ENCODE peak calls at places on chromosome 7, in eight cellular contexts. C is PC-9, I is fibroblast of the aortic adventitia, Q is astrocyte, S is astrocyte of the cerebellum, V is Peyer's patch, X is colonic mucosa, T is mammary epithelial cell. J is an unnamed sample.

GRCh38 chr7:134554417-134554966 is 5.6 kb downstream of the AKR1B15 start:
- DNase-seq in C (no peak), I (no peak), Q (no peak), S (no peak), V (no peak), X (peak), T (no peak), J (no peak)

GRCh38 chr7:116711790-116712189 is 39.8 kb downstream of the MET start:
- DNase-seq in C (no peak), I (no peak), Q (no peak), S (no peak), V (no peak), X (no peak), T (no peak), J (no peak)

GRCh38 chr7:1017586-1018333 is 26.6 kb upstream of the GPR146 start:
- DNase-seq in C (no peak), I (no peak), Q (no peak), S (no peak), V (no peak), X (no peak), T (no peak), J (no peak)

GRCh38 chr7:98418271-98418635 is 17.4 kb upstream of the BAIAP2L1 start:
- DNase-seq in C (peak), I (peak), Q (peak), S (no peak), V (no peak), X (no peak), T (peak), J (no peak)

GRCh38 chr7:23261843-23262452 is 15.4 kb downstream of the GPNMB start:
- DNase-seq in C (peak), I (peak), Q (peak), S (peak), V (peak), X (peak), T (peak), J (peak)

GRCh38 chr7:76302299-76303056 is at the start of gene HSPB1:
- DNase-seq in C (peak), I (peak), Q (peak), S (peak), V (peak), X (peak), T (peak), J (no peak)

GRCh38 chr7:140304071-140304799 is 94.1 kb downstream of the SLC37A3 start:
- DNase-seq in C (no peak), I (peak), Q (no peak), S (peak), V (no peak), X (no peak), T (peak), J (no peak)

GRCh38 chr7:103307487-103308231 is 10.4 kb downstream of the PMPCB start:
- DNase-seq in C (no peak), I (peak), Q (no peak), S (no peak), V (no peak), X (no peak), T (no peak), J (no peak)

GRCh38 chr7:100563809-100564400 is 9.8 kb downstream of the SAP25 start:
- DNase-seq in C (peak), I (peak), Q (no peak), S (no peak), V (peak), X (peak), T (peak), J (no peak)

GRCh38 chr7:97555845-97556431 is 175.9 kb upstream of the TAC1 start:
- DNase-seq in C (no peak), I (no peak), Q (no peak), S (no peak), V (no peak), X (no peak), T (no peak), J (no peak)

GRCh38 chr7:158239290-158239981 is 348.2 kb downstream of the PTPRN2 start:
- DNase-seq in C (no peak), I (no peak), Q (no peak), S (no peak), V (peak), X (peak), T (no peak), J (no peak)

GRCh38 chr7:79454325-79454960 is 976 bp upstream of the MAGI2 start:
- DNase-seq in C (no peak), I (peak), Q (peak), S (no peak), V (peak), X (no peak), T (no peak), J (no peak)

GRCh38 chr7:74364061-74364460 is 74.9 kb downstream of the CLIP2 start:
- DNase-seq in C (no peak), I (no peak), Q (no peak), S (no peak), V (no peak), X (no peak), T (no peak), J (no peak)

GRCh38 chr7:24427048-24427447 is 143.1 kb downstream of the NPY start:
- DNase-seq in C (no peak), I (no peak), Q (no peak), S (no peak), V (no peak), X (no peak), T (no peak), J (no peak)

GRCh38 chr7:80189638-80190037 is 55.0 kb downstream of the GNAI1 start:
- DNase-seq in C (no peak), I (no peak), Q (no peak), S (no peak), V (no peak), X (no peak), T (no peak), J (no peak)

GRCh38 chr7:158316466-158317031 is 271.1 kb downstream of the PTPRN2 start:
- DNase-seq in C (no peak), I (no peak), Q (no peak), S (no peak), V (no peak), X (no peak), T (no peak), J (no peak)

GRCh38 chr7:152050547-152050971 is 25.1 kb downstream of the GALNT11 start:
- DNase-seq in C (no peak), I (peak), Q (peak), S (peak), V (no peak), X (no peak), T (peak), J (no peak)

GRCh38 chr7:69166979-69167516 is 431.2 kb upstream of the AUTS2 start:
- DNase-seq in C (no peak), I (no peak), Q (no peak), S (no peak), V (no peak), X (no peak), T (no peak), J (no peak)

GRCh38 chr7:97016392-97017196 is 8.0 kb downstream of the DLX5 start:
- DNase-seq in C (no peak), I (no peak), Q (no peak), S (no peak), V (no peak), X (no peak), T (no peak), J (no peak)

GRCh38 chr7:106999023-106999422 is 45.5 kb upstream of the PRKAR2B start:
- DNase-seq in C (no peak), I (no peak), Q (no peak), S (no peak), V (no peak), X (no peak), T (no peak), J (no peak)

GRCh38 chr7:99380823-99381663 is 6.5 kb downstream of the ARPC1B start:
- DNase-seq in C (no peak), I (no peak), Q (no peak), S (no peak), V (no peak), X (peak), T (peak), J (no peak)

DNA sequence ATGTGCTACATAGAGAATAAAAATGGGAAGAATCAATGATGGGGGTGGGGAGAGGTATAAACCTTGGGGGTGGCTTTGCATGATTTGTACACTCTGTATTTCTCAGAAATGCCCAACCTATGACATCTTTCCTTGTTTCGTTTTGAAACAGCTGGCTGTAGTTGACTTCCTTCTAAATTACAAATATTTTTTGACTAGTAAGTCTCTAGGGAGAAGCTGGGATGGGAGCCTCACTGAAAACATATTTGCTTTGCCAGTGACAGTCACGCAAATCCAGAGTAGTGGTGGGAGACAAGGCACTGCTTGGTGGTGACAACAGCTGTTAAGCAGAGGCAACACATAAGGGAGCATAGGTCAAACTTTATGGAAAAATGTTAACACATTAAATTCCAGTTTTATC is 440.5 kb downstream of the SEMA3D start:
- DNase-seq in C (no peak), I (peak), Q (no peak), S (no peak), V (no peak), X (no peak), T (no peak), J (no peak)
- H3K4me3 ChIP-seq in C (no peak), I (no peak), Q (no peak), S (no peak), V (no peak), X (no peak), T (no peak), J (no peak)

DNA sequence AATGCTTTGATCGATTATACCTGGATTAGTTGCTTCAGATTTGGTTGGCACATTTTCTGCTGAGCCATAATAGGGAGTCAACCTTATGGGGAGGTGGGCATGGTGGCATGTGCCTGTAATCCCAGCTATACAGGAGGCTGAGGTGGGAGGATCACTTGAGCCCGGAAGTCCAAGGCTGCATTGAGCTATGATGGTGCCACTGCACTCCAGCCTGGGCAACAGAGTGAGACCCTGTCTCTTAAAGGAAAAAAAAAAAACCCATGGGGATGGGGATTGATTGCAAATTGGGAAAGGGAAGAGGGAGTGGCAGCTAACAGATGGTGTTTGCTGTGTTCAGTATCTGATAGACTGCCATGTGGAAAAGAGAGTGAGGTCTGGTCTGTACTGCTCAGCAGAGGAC is 11.1 kb downstream of the STK17A start:
- DNase-seq in C (no peak), I (no peak), Q (no peak), S (no peak), V (no peak), X (no peak), T (no peak), J (no peak)
- H3K4me3 ChIP-seq in C (no peak), I (no peak), Q (no peak), S (no peak), V (no peak), X (no peak), T (no peak), J (no peak)

GRCh38 chr7:2173184-2173827 is 59.4 kb downstream of the MAD1L1 start:
- DNase-seq in C (no peak), I (no peak), Q (peak), S (peak), V (no peak), X (no peak), T (no peak), J (no peak)
- H3K4me3 ChIP-seq in C (no peak), I (no peak), Q (no peak), S (no peak), V (no peak), X (no peak), T (no peak), J (no peak)

DNA sequence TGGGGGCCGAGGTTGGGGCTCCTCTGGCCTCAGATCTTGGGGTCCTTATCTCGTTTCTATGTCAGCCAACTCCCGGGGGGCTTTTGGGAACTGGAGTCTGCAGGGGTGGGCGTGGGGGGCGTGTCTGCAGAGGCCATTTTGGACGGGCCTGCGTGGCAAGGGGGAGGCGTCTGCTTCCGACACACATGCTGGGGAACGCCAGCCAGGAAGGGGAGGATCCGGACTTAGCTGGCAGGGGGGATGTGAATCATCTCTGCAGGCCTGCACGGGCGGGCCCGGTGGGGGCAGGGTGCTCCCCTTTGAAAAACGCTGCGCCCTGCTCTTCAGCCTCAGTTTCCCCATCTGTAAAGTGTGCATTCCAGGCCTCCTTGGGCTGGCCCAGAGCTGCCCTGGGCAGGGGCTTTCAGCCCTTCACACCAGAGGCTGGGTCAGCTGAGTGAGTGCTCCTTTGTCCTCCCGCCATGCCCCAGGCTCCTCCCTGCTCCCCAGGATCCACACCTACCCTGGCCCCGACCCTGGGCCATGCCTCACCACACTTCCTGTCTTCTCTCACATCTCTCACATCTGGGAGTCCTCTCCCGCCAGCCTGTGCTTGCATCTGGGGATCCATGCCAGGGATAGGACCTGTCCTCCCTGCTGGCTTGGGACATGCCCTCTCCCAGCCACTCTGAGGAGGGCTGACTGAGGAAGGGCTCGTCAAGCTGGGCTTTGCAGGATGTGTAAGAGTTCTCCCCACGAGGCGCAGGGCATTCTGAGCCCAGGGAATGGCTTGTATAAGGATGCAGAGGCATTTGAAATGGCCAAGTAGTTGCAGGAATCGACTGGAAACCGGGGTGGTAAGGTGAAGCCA is 172.6 kb upstream of the TNRC18 start:
- DNase-seq in C (peak), I (peak), Q (peak), S (peak), V (peak), X (peak), T (peak), J (peak)
- H3K4me3 ChIP-seq in C (peak), I (peak), Q (peak), S (peak), V (peak), X (peak), T (peak), J (peak)

DNA sequence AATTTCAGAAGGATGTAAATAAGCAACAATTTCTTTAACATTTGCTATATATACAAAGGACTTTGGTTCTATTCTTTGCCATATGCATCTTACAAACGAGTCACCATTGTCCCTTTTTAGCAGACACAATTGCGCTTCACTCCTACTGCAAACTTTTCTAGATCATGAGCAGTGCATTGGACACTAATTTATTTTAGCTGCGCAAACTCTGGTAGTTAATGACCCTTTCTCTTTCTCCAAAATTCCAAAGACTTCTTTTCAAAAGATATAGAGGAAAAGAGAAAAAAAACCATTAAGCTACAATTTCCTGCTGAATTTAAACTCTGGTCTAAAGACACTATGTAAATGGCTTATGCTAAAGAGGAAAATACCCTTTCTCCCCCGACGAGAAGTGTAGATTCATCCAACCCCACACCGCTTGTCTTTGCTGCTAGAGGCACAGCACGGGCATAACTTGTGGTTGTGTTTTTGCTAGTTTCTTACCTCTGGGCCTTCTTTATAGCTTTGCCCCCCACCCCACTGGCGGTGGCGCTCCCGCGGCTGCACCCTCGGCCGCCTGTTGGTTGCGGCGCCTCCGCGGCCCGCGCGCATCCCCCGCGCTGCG is 84.0 kb downstream of the SNX10 start:
- DNase-seq in C (peak), I (no peak), Q (no peak), S (no peak), V (no peak), X (no peak), T (no peak), J (no peak)
- H3K4me3 ChIP-seq in C (peak), I (no peak), Q (peak), S (no peak), V (peak), X (peak), T (peak), J (peak)

DNA sequence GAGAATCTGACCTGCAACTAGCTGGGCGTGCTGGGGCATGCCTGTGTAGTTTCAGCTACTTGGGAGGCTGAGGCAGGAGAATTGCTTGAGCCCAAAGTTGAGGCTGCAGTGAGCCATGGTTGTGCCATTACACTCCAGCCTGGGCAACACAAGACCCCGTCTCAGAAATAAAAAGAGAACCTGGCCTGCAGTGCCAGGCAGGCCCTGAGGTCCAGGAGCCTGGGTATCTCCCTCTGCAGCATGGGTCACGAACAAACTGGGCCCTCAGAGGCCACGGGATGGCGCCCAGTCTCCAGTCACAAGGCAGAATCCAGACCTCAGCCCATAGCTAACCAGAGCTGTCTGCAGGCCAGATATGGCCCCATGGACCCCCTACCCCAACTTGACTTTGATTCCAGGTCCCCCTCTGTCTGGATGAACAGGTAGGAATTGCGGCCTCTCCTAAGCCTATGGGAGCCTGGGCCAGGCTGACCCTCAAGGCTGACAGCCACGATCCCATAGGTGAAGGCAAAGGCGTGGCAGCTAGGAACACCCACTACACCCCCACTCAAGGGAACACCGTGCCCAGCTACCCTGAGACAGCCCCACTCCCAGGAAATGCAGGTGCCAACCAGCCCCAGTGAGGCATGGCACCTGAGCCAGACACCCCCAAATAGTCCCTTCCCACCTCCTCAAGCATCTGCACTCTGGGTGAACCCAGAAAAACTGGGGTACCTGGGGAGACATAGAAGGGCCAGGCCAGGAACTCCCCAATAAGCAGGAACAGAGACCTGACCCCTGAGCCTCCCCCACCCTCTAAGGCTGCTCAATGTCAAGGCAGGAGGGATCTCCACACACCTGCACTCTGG is 102.8 kb upstream of the TNRC18 start:
- DNase-seq in C (no peak), I (peak), Q (no peak), S (no peak), V (peak), X (peak), T (peak), J (no peak)
- H3K4me3 ChIP-seq in C (peak), I (peak), Q (peak), S (peak), V (no peak), X (no peak), T (peak), J (peak)

DNA sequence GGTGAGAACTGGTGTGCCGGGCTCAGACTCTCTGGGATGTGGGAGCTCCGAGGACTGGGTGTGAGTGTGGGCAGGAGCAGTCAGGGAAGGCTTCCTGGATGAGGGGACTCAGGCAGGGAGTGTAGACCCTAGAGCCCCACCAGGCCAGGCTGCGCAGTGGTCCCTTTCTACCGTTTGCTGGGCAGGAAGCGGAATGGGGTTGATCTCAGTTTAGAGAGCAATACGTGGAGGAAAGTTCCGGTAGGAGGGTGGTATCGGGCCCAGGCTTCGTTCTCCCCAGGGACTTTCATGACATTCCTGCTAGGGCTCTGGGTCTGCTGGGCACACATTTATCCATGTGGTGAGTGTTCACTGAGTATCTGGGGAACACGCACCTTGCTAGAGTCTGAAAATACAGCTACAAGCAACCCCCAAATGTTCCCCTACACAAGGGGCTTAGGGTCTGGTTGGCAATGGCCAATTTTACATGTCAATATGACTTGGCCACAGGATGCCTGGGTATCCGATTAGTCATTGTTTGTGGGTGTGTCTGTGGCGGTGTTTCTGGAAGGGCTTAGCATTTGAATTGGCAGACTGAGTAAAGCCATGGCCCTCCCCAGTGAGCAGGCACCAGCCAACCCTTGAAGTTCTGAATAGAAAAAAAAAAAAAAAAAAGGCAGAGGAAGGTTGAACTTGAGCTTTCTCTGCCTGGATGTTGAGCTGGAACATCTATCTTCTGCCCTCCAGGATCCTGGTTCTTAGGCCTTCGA is 20.8 kb downstream of the GHRHR start:
- DNase-seq in C (peak), I (peak), Q (peak), S (peak), V (peak), X (no peak), T (peak), J (no peak)
- H3K4me3 ChIP-seq in C (no peak), I (no peak), Q (no peak), S (no peak), V (no peak), X (no peak), T (no peak), J (no peak)

GRCh38 chr7:28311670-28312069 is 100.6 kb upstream of the CREB5 start:
- DNase-seq in C (no peak), I (no peak), Q (no peak), S (no peak), V (no peak), X (no peak), T (no peak), J (no peak)
- H3K4me3 ChIP-seq in C (no peak), I (no peak), Q (no peak), S (no peak), V (no peak), X (no peak), T (no peak), J (no peak)